ENCODE peak calls at places on chromosomes 3 and 15, in eight cellular contexts. U is LHCN-M2, O is EL, F is NCI-H748 treated with DMSO at 0.1 percent for 48 hours, G is NCI-H1694 treated with DMSO at 0.1 percent for 48 hours, E is psoas muscle, I is T-helper 1 cell, T is fibroblast of pulmonary artery. Q is an unnamed sample.
A peak's percentile ranks its signal among the peaks of the same experiment; 100 is the strongest.

GRCh38 chr3:172213168-172213567 is 173.8 kb downstream of the FNDC3B start:
- DNase-seq in T (peak; percentile 58), E (no peak), G (no peak), F (no peak), U (no peak), I (no peak), O (peak; percentile 58), Q (no peak)

GRCh38 chr15:73704869-73705645 is 20.9 kb downstream of the CD276 start:
- DNase-seq in E (peak; percentile 73), O (peak; percentile 50), U (peak; percentile 39), F (no peak), I (peak; percentile 70), T (peak; percentile 59), G (peak; percentile 44), Q (peak; percentile 60)

GRCh38 chr15:36183207-36183606 is 396.2 kb upstream of the CDIN1 start:
- DNase-seq in U (no peak), G (no peak), F (no peak), T (no peak), E (no peak), I (no peak), O (no peak), Q (no peak)

GRCh38 chr3:78871048-78871447 is 896.8 kb downstream of the ROBO1 start:
- DNase-seq in O (no peak), U (no peak), T (no peak), I (no peak), G (no peak), F (no peak), E (no peak), Q (no peak)

GRCh38 chr3:147977001-147977400 is 567.8 kb downstream of the ZIC1 start:
- DNase-seq in T (no peak), I (no peak), G (no peak), U (peak; percentile 17), F (no peak), O (peak; percentile 20), E (no peak), Q (no peak)

GRCh38 chr3:141448606-141449216 is 38.1 kb upstream of the RASA2 start:
- DNase-seq in T (peak; percentile 52), U (peak; percentile 29), O (no peak), F (no peak), E (no peak), I (no peak), G (no peak), Q (no peak)

GRCh38 chr15:28131400-28131799 is 32.3 kb upstream of the OCA2 start:
- DNase-seq in U (no peak), G (no peak), O (no peak), T (no peak), E (no peak), F (no peak), I (no peak), Q (no peak)

GRCh38 chr15:29569533-29570092 is 252.7 kb downstream of the TJP1 start:
- DNase-seq in E (no peak), T (no peak), G (no peak), U (no peak), I (no peak), F (no peak), O (no peak), Q (no peak)

GRCh38 chr3:104596551-104596950 is 770.2 kb upstream of the ALCAM start:
- DNase-seq in I (peak; percentile 16), O (peak; percentile 48), E (no peak), T (peak; percentile 75), G (peak; percentile 55), F (peak; percentile 68), U (peak; percentile 43), Q (no peak)

GRCh38 chr3:180265551-180265950 is 228.8 kb upstream of the PEX5L start:
- DNase-seq in U (peak; percentile 10), G (no peak), F (no peak), E (no peak), T (no peak), I (no peak), O (peak; percentile 24), Q (no peak)

GRCh38 chr3:185175370-185175987 is 22.6 kb upstream of the C3orf70 start:
- DNase-seq in O (peak; percentile 20), T (peak; percentile 61), G (no peak), U (peak; percentile 61), I (no peak), F (no peak), E (peak; percentile 70), Q (no peak)

GRCh38 chr15:39774688-39775267 is 7.9 kb downstream of the FSIP1 start:
- DNase-seq in G (no peak), T (no peak), I (peak; percentile 58), U (no peak), E (no peak), O (no peak), F (no peak), Q (peak; percentile 23)

GRCh38 chr3:133962879-133963278 is 66.8 kb downstream of the SLCO2A1 start:
- DNase-seq in O (peak; percentile 72), I (no peak), E (no peak), G (no peak), T (peak; percentile 59), U (peak; percentile 61), F (no peak), Q (no peak)

GRCh38 chr15:40879609-40880008 is 5.6 kb upstream of the RHOV start:
- DNase-seq in F (no peak), G (no peak), O (no peak), T (no peak), I (no peak), U (no peak), E (no peak), Q (no peak)

GRCh38 chr3:133377396-133377795 is 22.5 kb upstream of the BFSP2 start:
- DNase-seq in F (peak; percentile 3), E (no peak), T (peak; percentile 77), U (peak; percentile 58), I (no peak), O (peak; percentile 43), G (peak; percentile 50), Q (no peak)

GRCh38 chr15:77632760-77633133 is at the start of gene LINGO1:
- DNase-seq in I (no peak), T (no peak), U (no peak), O (no peak), E (no peak), F (no peak), G (no peak), Q (no peak)

GRCh38 chr15:32840481-32841245 is 122.9 kb downstream of the GREM1 start:
- DNase-seq in U (no peak), T (no peak), F (no peak), O (no peak), E (no peak), I (no peak), G (no peak), Q (no peak)

GRCh38 chr15:79606831-79607355 is 174.8 kb downstream of the MINAR1 start:
- DNase-seq in U (no peak), O (no peak), E (no peak), I (no peak), G (no peak), F (no peak), T (no peak), Q (no peak)

GRCh38 chr15:39434126-39434525 is 146.8 kb upstream of the THBS1 start:
- DNase-seq in O (no peak), E (no peak), G (no peak), U (no peak), F (no peak), I (no peak), T (no peak), Q (no peak)

GRCh38 chr15:72464251-72464650 is 9.9 kb upstream of the ARIH1 start:
- DNase-seq in U (no peak), F (no peak), G (no peak), I (no peak), T (no peak), E (no peak), O (no peak), Q (no peak)

GRCh38 chr3:95134693-95135375 is 1072.0 kb downstream of the NSUN3 start:
- DNase-seq in I (no peak), O (no peak), E (no peak), U (no peak), G (no peak), T (no peak), F (no peak), Q (no peak)

GRCh38 chr3:10213156-10213792 is 35.0 kb upstream of the TATDN2 start:
- DNase-seq in U (no peak), T (no peak), O (no peak), G (no peak), F (no peak), I (no peak), E (no peak), Q (no peak)

GRCh38 chr15:29805043-29805707 is 17.1 kb downstream of the TJP1 start:
- DNase-seq in F (no peak), I (no peak), E (no peak), U (peak; percentile 86), T (peak; percentile 91), G (no peak), O (peak; percentile 71), Q (no peak)

GRCh38 chr3:50405249-50405648 is 45.9 kb upstream of the TMEM115 start:
- DNase-seq in O (no peak), F (no peak), E (no peak), T (peak; percentile 23), I (peak; percentile 15), U (peak; percentile 5), G (no peak), Q (no peak)

GRCh38 chr3:57017481-57017880 is 43.0 kb upstream of the SPATA12 start:
- DNase-seq in I (no peak), G (no peak), U (peak; percentile 32), F (no peak), T (peak; percentile 22), E (no peak), O (peak; percentile 25), Q (no peak)

GRCh38 chr3:42410362-42410761 is at the start of gene LYZL4:
- DNase-seq in G (no peak), F (no peak), I (no peak), T (no peak), E (no peak), O (no peak), U (peak; percentile 1), Q (no peak)

GRCh38 chr3:128496602-128497304 is 3.8 kb upstream of the GATA2 start:
- DNase-seq in E (no peak), F (no peak), T (no peak), I (no peak), G (no peak), O (no peak), U (no peak), Q (no peak)

Q was measured in CD4-positive, alpha-beta T cell.